ENCODE peak calls at places on chromosomes 4 and X, in four cellular contexts. D is heart right ventricle, F is left ventricle myocardium inferior, R is skeletal muscle cell. C is an unnamed sample.

GRCh38 chrX:69959712-69960111 is 90.0 kb downstream of the AWAT2 start:
- DNase-seq in D (no peak), F (no peak), R (no peak), C (no peak)

GRCh38 chr4:117085185-117085701 is at the start of gene TRAM1L1:
- DNase-seq in R (peak; percentile 23), F (peak; percentile 55), D (peak; percentile 65), C (peak; percentile 71)

GRCh38 chrX:44580466-44580865 is 37.8 kb upstream of the FUNDC1 start:
- DNase-seq in D (no peak), F (no peak), R (peak; percentile 17), C (no peak)

GRCh38 chr4:143477487-143477886 is 36.0 kb upstream of the SMARCA5 start:
- DNase-seq in D (no peak), R (no peak), F (no peak), C (no peak)

GRCh38 chr4:140046037-140046436 is 107.9 kb downstream of the MAML3 start:
- DNase-seq in R (no peak), D (no peak), F (no peak), C (no peak)

GRCh38 chrX:10841579-10841978 is 221.2 kb upstream of the MID1 start:
- DNase-seq in F (no peak), D (no peak), R (peak; percentile 16), C (no peak)

GRCh38 chr4:61149278-61149677 is 50.8 kb upstream of the ADGRL3 start:
- DNase-seq in F (no peak), D (no peak), R (peak; percentile 64), C (no peak)

GRCh38 chrX:154012336-154012991 is 7.2 kb downstream of the IRAK1 start:
- DNase-seq in F (no peak), R (no peak), D (no peak), C (no peak)

GRCh38 chrX:371907-372306 is 14.8 kb downstream of the PPP2R3B start:
- DNase-seq in F (no peak), D (no peak), R (no peak), C (no peak)

GRCh38 chrX:14377427-14377826 is 151.9 kb upstream of the GLRA2 start:
- DNase-seq in R (no peak), F (no peak), D (no peak), C (no peak)

GRCh38 chrX:22357621-22358020 is 84.9 kb downstream of the CBLL2 start:
- DNase-seq in F (no peak), R (no peak), D (no peak), C (no peak)

GRCh38 chr4:147461161-147461560 is 19.7 kb upstream of the EDNRA start:
- DNase-seq in F (no peak), R (no peak), D (no peak), C (no peak)

GRCh38 chr4:3291969-3292570 is 751 bp upstream of the RGS12 start:
- DNase-seq in R (no peak), F (peak; percentile 68), D (peak; percentile 73), C (peak; percentile 84)

GRCh38 chrX:130079824-130080406 is 30.4 kb downstream of the ELF4 start:
- DNase-seq in F (no peak), D (peak; percentile 18), R (peak; percentile 26), C (no peak)

GRCh38 chr4:113437124-113437523 is 324.4 kb downstream of the CAMK2D start:
- DNase-seq in D (no peak), R (no peak), F (no peak), C (no peak)

GRCh38 chr4:113436360-113436759 is 325.2 kb downstream of the CAMK2D start:
- DNase-seq in F (no peak), R (peak; percentile 67), D (no peak), C (no peak)

GRCh38 chr4:113433536-113434246 is 327.8 kb downstream of the CAMK2D start:
- DNase-seq in R (peak; percentile 30), F (no peak), D (no peak), C (no peak)

GRCh38 chr4:113434247-113434587 is 327.3 kb downstream of the CAMK2D start:
- DNase-seq in D (no peak), F (no peak), R (peak; percentile 65), C (no peak)

DNA sequence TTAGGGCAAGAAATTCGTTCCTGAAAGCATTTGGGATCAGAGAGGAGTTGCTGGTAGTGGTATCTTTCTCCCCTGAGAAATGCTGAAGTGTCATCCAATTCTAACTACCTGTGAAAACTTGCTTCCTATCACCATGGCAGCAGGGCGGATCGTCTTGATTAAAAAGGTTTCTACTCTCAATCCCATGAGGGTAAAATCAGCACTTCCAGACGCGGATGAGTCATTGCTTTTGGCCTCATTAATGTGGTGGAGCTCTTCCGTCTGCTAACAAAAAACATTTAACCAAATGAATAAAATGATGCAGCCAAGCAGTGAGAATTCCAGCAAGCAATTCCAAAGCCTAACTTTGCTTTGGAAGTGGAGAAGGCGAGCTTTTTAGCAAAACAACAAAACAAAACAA is 325.6 kb downstream of the CAMK2D start:
- DNase-seq in R (peak; percentile 77), F (peak; percentile 24), D (peak; percentile 16), C (no peak)
- H3K4me3 ChIP-seq in R (no peak overlapping the region), F (no peak overlapping the region), D (no peak overlapping the region), C (no peak overlapping the region)

GRCh38 chrX:20329435-20329834 is 62.7 kb upstream of the RPS6KA3 start:
- DNase-seq in D (no peak), R (no peak), F (no peak), C (no peak)

GRCh38 chrX:20325786-20326388 is 59.2 kb upstream of the RPS6KA3 start:
- DNase-seq in R (no peak), D (no peak), F (no peak), C (no peak)

GRCh38 chrX:20333672-20334071 is 67.0 kb upstream of the RPS6KA3 start:
- DNase-seq in D (no peak), F (no peak), R (no peak), C (no peak)

DNA sequence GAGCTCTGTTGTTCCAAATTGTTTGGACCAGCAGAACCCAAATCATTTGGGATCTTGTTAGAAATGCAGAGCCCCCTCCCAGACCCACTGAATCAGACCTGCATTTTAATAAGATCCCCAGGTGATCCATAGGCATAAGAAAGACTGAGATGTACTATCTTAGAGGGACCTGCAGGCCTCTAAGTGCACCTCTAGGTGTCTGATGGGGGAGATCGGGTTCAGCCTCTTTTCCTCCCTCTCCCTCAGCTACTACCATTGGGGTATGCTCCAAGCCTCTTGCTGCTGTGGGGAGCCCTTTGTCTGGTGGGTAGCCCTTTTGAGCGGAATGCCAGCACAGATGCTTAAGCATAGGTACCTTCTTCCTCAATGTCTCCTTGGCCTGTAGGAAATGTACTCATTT is 63.8 kb upstream of the RPS6KA3 start:
- DNase-seq in D (no peak), F (no peak), R (no peak), C (no peak)
- H3K4me3 ChIP-seq in D (no peak overlapping the region), F (no peak overlapping the region), R (no peak overlapping the region), C (no peak overlapping the region)

DNA sequence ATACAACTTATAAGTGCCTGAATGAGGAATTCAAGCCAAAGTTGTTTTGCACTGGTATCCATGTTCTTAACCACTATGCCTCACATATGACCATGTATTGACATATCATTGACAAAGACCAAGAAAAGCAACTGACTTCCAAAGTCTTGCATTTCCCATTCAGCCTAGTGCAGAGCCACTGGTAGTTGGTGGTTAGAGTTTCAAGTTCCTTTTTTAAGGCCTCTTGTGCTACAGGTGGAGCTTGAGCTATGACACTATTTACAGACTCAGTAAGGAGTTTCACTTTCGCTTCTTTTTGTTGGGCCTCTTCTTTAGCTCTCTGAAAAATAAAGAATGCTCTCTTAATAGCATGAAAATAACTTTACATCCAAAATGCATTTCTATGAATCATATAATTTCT is 763.0 kb downstream of the DMD start:
- DNase-seq in F (no peak), R (no peak), D (no peak), C (no peak)
- H3K4me3 ChIP-seq in F (no peak overlapping the region), R (no peak overlapping the region), D (no peak overlapping the region), C (peak overlapping the region; percentile 32)

DNA sequence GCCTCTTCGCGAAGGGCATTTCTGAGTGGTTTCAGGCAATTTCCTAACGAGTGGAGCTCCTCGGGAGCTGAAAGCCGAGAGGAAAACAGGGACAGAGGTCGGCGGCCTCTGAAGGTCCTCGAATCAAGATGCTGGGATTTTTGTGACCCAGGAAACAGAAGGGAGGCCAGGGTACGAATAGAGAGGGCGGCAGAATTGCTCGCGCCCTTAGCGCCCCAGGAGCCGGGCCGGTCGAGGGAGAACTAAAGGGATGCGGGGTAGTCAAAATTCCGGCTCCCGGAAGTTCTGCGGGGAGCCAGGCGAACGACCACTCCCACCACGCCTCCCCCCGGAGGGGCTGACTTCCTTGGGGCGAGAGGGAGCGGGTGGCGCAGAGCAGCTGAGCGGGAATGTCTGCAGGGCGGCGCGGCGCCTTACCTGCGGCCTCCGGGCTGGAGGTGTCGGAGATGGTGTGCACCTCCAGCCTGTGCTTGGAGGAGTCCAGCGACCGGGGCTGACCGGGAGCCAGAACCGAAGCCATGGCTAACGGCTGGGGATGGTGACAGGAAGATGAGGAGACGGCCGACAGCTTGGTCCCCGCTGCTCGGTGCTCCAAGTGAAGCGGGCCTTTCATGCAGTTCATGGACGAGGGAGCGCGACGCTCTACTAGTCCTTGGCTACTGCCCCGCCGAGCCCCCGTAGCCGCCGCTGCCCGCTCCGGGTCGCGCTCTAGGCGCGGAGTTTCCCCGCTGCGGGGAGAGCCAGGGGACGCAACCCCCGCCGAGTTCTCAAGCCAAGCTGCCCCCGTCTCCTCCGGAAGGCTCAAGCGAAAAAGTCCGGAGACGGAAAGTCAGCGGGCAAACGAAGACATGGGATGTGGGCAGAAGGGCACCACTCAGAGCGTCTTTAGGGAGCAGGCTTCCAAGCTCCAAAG is 782 bp downstream of the PITX2 start:
- DNase-seq in F (no peak), D (no peak), R (no peak), C (peak; percentile 66)
- H3K4me3 ChIP-seq in F (peak overlapping the region; percentile 63), D (peak overlapping the region; percentile 37), R (peak overlapping the region; percentile 58), C (peak overlapping the region; percentile 77)

DNA sequence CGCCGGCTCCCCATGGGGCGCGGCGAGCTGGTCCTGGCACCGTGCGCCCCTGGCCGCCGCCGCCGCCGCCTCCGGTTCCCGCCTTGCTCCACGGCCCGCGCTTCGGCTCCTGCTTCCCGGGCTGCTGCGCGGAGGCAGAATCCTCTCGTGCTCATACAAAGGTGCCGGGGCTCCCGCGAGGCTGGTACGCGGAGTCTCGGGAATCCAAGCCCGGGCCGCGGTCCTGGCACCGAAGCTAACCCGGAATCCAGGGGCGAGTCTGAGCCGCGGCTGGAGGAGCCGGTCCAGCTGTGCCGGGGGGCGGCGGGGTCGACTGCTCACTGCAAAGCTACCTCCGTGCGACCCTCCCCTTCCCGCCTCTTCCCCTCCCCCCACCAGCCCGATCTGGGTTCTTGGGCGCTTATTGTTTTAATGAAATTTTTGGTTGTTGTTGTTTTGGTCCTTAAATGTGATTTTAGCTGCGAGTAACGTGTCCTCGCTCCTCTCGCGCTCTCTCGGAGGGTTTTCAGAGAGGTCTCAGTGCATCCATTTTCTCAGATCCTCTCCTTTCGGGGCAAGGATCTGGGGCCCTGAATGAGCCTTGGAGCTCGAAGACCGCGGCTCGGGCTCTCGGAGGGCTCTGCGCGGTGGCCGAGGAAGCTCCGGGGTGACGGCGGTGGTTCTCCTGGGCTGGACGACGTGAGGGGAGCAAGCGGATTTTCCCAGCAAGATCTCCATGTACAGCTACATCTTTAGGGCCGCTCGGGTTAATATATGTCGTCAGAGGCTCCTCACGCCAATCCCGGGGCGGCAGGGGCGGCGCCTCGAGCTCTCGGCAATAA is at the start of gene HAND2:
- DNase-seq in D (peak; percentile 81), F (peak; percentile 84), R (peak; percentile 67), C (no peak)
- H3K4me3 ChIP-seq in D (peak within 1 kb of the TSS; percentile 72), F (peak within 1 kb of the TSS; percentile 84), R (peak within 1 kb of the TSS; percentile 71), C (peak within 1 kb of the TSS; percentile 87)